ENCODE peak calls at places on chromosomes 3 and 15, in four cellular contexts. L is heart left ventricle, V is gastrocnemius medialis, E is PC-3. G is an unnamed sample.

GRCh38 chr3:58101499-58102370 is 93.5 kb downstream of the FLNB start:
- DNase-seq in V (no peak), E (no peak), L (no peak), G (no peak)

GRCh38 chr3:52685285-52685704 is 418 bp downstream of the PBRM1 start:
- DNase-seq in E (peak), L (peak), V (peak), G (peak)

GRCh38 chr3:24387000-24387399 is 107.7 kb downstream of the THRB start:
- DNase-seq in L (no peak), E (peak), V (no peak), G (no peak)

GRCh38 chr3:95971573-95971972 is 842.8 kb upstream of the EPHA6 start:
- DNase-seq in V (no peak), L (no peak), E (no peak), G (no peak)

GRCh38 chr3:88574210-88574609 is 424.5 kb downstream of the C3orf38 start:
- DNase-seq in L (no peak), V (no peak), E (no peak), G (no peak)

GRCh38 chr3:188150982-188151381 is 3.0 kb upstream of the LPP start:
- DNase-seq in V (no peak), L (no peak), E (no peak), G (no peak)

GRCh38 chr3:158731938-158732855 is at the start of gene RARRES1:
- DNase-seq in E (no peak), L (peak), V (peak), G (peak)

GRCh38 chr3:48492461-48493202 is 11.3 kb downstream of the SHISA5 start:
- DNase-seq in E (no peak), L (no peak), V (no peak), G (no peak)

GRCh38 chr15:28930476-28931291 is 44.9 kb downstream of the APBA2 start:
- DNase-seq in E (no peak), L (no peak), V (no peak), G (no peak)

GRCh38 chr3:142735462-142735861 is 11.6 kb downstream of the TRPC1 start:
- DNase-seq in V (no peak), L (no peak), E (no peak), G (no peak)

GRCh38 chr15:66294932-66295235 is 1.5 kb downstream of the DIS3L start:
- DNase-seq in E (no peak), V (no peak), L (no peak), G (no peak)

DNA sequence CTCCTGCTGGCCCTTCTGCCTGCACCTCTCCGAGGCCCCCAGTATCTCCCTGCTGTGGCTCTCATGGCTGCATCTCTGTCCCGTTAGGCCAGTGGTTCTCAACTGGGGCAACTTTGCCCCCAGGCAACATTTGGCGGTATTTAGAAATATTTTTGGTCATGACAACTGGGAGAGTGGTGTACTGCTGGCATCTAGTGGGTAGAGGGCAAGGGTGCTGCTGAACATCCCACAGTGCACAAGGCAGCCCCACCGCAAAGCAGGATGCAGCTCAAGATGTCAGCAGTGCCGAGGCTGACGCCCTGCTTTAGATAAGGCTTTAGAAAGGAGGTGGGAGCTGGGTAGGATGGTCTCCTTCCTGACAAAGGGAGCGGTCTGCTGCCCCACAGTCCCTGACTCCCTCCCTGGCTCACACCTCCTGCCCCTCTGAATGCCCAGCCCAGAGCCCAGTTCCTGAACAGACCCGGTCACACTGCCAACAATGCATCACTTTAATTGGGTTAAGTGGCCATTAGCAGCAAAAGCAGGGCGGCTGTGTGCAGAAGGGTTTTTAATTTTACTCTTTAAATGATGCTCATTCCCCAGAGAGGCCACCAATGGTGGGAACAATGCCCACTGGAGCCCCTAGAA is 68.8 kb upstream of the TMEM115 start:
- DNase-seq in E (peak), L (no peak), V (no peak), G (no peak)
- TF ChIP-seq CTCF in E (peak), L (no peak), V (no peak), G (no peak)

DNA sequence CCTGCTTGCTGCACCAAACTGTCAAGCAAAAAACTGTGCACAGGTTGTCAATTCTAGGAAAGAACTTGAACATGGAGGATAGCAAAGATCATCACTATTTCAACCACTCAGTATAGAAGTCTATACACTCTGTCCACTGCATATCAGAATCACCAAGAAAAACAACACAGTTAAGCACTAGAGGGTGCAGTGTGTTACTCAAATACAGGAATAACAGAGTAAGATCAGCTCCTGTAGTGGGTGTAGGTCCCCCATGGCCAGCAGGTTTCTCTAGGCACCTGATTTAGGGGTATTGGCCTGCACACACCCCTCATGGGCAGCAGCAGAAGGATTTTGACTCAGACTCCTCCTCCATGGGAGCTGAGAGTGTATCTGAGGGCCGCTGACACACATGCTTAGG is 464.1 kb downstream of the EPHA6 start:
- DNase-seq in V (no peak), E (no peak), L (no peak), G (no peak)
- TF ChIP-seq CTCF in V (no peak), E (peak), L (no peak), G (no peak)

GRCh38 chr3:9957214-9957613 is 5.0 kb upstream of the PRRT3 start:
- DNase-seq in L (no peak), E (peak), V (no peak), G (no peak)
- TF ChIP-seq CTCF in L (no peak), E (peak), V (no peak), G (no peak)

GRCh38 chr3:15948403-15948802 is 150.6 kb upstream of the ANKRD28 start:
- DNase-seq in E (no peak), L (no peak), V (no peak), G (no peak)

GRCh38 chr3:15952543-15953175 is 154.9 kb upstream of the ANKRD28 start:
- DNase-seq in L (no peak), E (no peak), V (no peak), G (no peak)

GRCh38 chr3:15958692-15959433 is 161.1 kb upstream of the ANKRD28 start:
- DNase-seq in L (no peak), E (no peak), V (no peak), G (no peak)

GRCh38 chr3:15955968-15956367 is 158.2 kb upstream of the ANKRD28 start:
- DNase-seq in E (no peak), L (no peak), V (no peak), G (no peak)

DNA sequence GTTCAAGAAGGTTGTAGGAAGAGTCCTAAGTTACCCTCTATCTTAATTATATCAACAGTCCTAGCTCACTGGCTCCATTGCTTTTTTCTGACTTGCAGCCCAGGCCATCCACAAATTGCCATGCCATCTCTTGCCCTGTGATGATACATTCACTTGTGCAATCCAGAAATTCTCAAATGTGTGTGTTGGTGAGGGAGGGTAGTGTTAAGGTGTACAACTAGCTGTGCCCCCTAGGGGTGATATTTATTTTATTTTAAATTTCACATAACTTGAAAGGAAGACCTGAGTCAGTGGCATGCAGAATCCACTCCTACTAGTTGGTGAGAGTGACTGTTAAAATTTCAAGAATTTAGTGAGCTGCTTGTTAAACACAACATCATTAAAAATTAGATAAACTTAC is 156.1 kb upstream of the ANKRD28 start:
- DNase-seq in V (no peak), E (peak), L (no peak), G (no peak)
- TF ChIP-seq CTCF in V (peak), E (peak), L (no peak), G (peak)

GRCh38 chr15:68366314-68366713 is 65.6 kb downstream of the ITGA11 start:
- DNase-seq in E (no peak), V (no peak), L (no peak), G (no peak)
- TF ChIP-seq CTCF in E (no peak), V (no peak), L (peak), G (no peak)

GRCh38 chr3:127014536-127015281 is 31.8 kb downstream of the PLXNA1 start:
- DNase-seq in L (no peak), V (no peak), E (no peak), G (no peak)
- TF ChIP-seq CTCF in L (no peak), V (no peak), E (no peak), G (no peak)

DNA sequence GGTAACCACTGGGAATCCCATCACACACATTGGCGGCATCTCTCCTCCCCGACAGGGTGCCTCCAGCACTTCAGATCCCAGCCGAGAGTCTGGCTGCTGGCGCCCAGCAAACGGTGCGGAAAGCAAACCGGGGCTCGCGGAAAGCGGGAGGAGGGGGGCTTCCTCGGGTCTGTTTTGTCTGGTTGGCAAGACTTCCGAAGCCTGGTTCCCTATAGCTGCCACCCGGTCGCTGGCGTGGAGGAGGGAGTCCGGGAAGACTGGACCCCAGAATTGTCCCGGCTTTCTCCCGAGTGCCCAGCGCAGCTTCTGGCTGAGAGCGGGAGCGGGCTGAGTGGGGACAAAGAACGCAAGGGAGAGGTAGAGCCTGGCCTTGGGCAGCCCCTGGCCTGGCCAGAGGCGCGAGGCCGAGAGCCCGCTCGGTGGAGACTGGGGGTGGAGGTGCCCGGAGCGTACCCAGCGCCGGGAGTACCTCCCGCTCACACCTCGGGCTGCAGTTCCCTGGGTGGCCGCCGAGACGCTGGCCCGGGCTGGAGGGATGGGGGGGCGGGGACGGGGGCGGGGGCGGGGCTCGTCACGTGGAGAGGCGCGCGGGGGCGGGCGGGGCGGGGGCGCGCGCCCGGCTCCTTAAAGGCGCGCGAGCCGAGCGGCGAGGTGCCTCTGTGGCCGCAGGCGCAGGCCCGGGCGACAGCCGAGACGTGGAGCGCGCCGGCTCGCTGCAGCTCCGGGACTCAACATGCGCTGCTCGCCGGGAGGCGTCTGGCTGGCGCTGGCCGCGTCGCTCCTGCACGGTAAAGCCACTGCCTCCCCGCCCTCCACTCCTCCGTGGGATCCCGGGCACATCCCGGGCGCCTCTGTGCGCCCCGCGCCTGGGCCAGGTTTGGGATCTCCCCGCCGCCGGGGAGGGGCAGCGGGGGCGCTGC is at the start of gene CHRNA7:
- DNase-seq in L (peak), V (peak), E (peak), G (peak)
- TF ChIP-seq CTCF in L (no peak), V (peak), E (no peak), G (peak)

GRCh38 chr15:59376735-59377134 is 4.1 kb upstream of the MYO1E start:
- DNase-seq in V (no peak), E (peak), L (no peak), G (no peak)
- TF ChIP-seq CTCF in V (no peak), E (peak), L (peak), G (no peak)

GRCh38 chr3:28739647-28740046 is 391.0 kb upstream of the AZI2 start:
- DNase-seq in L (no peak), E (no peak), V (no peak), G (no peak)
- TF ChIP-seq CTCF in L (no peak), E (no peak), V (no peak), G (no peak)

G was measured in neural crest cell.